ENCODE peak calls at places on chromosomes 4 and X, in eight cellular contexts. E is GM23338, Y is HCT116, S is GM23248, Q is PC-3, B is Karpas-422, P is SK-N-SH, W is OCI-LY7. Z is an unnamed sample.

GRCh38 chrX:7108995-7109634 is 38.4 kb upstream of the STS start:
- DNase-seq in E (no peak), Y (no peak), S (peak; percentile 15), Q (no peak), B (peak; percentile 83), P (no peak), W (peak; percentile 59), Z (no peak)

GRCh38 chr4:145609494-145610427 is 9.4 kb upstream of the MMAA start:
- DNase-seq in E (peak; percentile 78), Y (peak; percentile 68), S (peak; percentile 78), Q (peak; percentile 90), B (peak; percentile 88), P (peak; percentile 41), W (peak; percentile 85), Z (peak; percentile 64)

GRCh38 chr4:2873329-2873728 is 29.7 kb downstream of the ADD1 start:
- DNase-seq in E (no peak), Y (no peak), S (no peak), Q (no peak), B (no peak), P (no peak), W (no peak), Z (no peak)

GRCh38 chr4:74167585-74167984 is 9.7 kb downstream of the MTHFD2L start:
- DNase-seq in E (no peak), Y (no peak), S (no peak), Q (no peak), B (no peak), P (no peak), W (no peak), Z (no peak)

GRCh38 chr4:166538491-166539005 is 665.5 kb downstream of the TLL1 start:
- DNase-seq in E (no peak), Y (no peak), S (no peak), Q (peak; percentile 22), B (no peak), P (no peak), W (no peak), Z (no peak)

GRCh38 chrX:64176876-64177275 is 28.6 kb downstream of the AMER1 start:
- DNase-seq in E (no peak), Y (no peak), S (no peak), Q (no peak), B (no peak), P (no peak), W (no peak), Z (no peak)

GRCh38 chr4:113636877-113637276 is 124.7 kb downstream of the CAMK2D start:
- DNase-seq in E (no peak), Y (no peak), S (peak; percentile 15), Q (peak; percentile 88), B (peak; percentile 90), P (no peak), W (peak; percentile 91), Z (peak; percentile 18)

GRCh38 chr4:110216079-110216478 is 17.7 kb upstream of the ELOVL6 start:
- DNase-seq in E (no peak), Y (no peak), S (peak; percentile 48), Q (peak; percentile 56), B (no peak), P (no peak), W (no peak), Z (no peak)

GRCh38 chr4:26397086-26397485 is 76.3 kb downstream of the RBPJ start:
- DNase-seq in E (no peak), Y (no peak), S (peak; percentile 4), Q (no peak), B (no peak), P (no peak), W (no peak), Z (no peak)

GRCh38 chr4:185122681-185123345 is 20.3 kb upstream of the SLC25A4 start:
- DNase-seq in E (no peak), Y (no peak), S (no peak), Q (peak; percentile 35), B (no peak), P (no peak), W (no peak), Z (peak; percentile 36)

GRCh38 chrX:85905851-85906250 is 141.5 kb downstream of the CHM start:
- DNase-seq in E (no peak), Y (no peak), S (no peak), Q (no peak), B (no peak), P (no peak), W (no peak), Z (no peak)

GRCh38 chrX:112341598-112341997 is 259.0 kb upstream of the TRPC5 start:
- DNase-seq in E (no peak), Y (no peak), S (peak; percentile 66), Q (peak; percentile 40), B (no peak), P (no peak), W (no peak), Z (no peak)

GRCh38 chrX:2389324-2389723 is 111.5 kb downstream of the DHRSX start:
- DNase-seq in E (no peak), Y (no peak), S (no peak), Q (no peak), B (no peak), P (no peak), W (no peak), Z (no peak)

GRCh38 chr4:17577660-17578481 is 873 bp downstream of the LAP3 start:
- DNase-seq in E (peak; percentile 18), Y (no peak), S (peak; percentile 73), Q (peak; percentile 19), B (peak; percentile 72), P (peak; percentile 77), W (peak; percentile 47), Z (no peak)

GRCh38 chr4:69951602-69952001 is 13.9 kb downstream of the CSN2 start:
- DNase-seq in E (no peak), Y (no peak), S (no peak), Q (no peak), B (no peak), P (no peak), W (no peak), Z (no peak)

GRCh38 chr4:71221510-71222466 is 117.0 kb upstream of the SLC4A4 start:
- DNase-seq in E (no peak), Y (no peak), S (no peak), Q (peak; percentile 25), B (no peak), P (no peak), W (no peak), Z (no peak)

GRCh38 chrX:115226929-115227328 is 7.0 kb downstream of the LRCH2 start:
- DNase-seq in E (peak; percentile 63), Y (peak; percentile 34), S (peak; percentile 23), Q (peak; percentile 66), B (peak; percentile 71), P (peak; percentile 15), W (peak; percentile 0), Z (peak; percentile 63)

GRCh38 chr4:112633477-112634235 is 3.1 kb downstream of the ZGRF1 start:
- DNase-seq in E (peak; percentile 67), Y (peak; percentile 10), S (peak; percentile 72), Q (peak; percentile 38), B (peak; percentile 78), P (peak; percentile 40), W (peak; percentile 44), Z (no peak)

GRCh38 chrX:52923781-52924241 is 26.7 kb downstream of the FAM156B start:
- DNase-seq in E (no peak), Y (no peak), S (peak; percentile 61), Q (peak; percentile 61), B (peak; percentile 90), P (no peak), W (peak; percentile 70), Z (peak; percentile 39)

GRCh38 chr4:8198906-8199593 is at the start of gene SH3TC1:
- DNase-seq in E (no peak), Y (peak; percentile 46), S (peak; percentile 97), Q (peak; percentile 87), B (peak; percentile 79), P (peak; percentile 97), W (peak; percentile 82), Z (peak; percentile 88)

GRCh38 chrX:24200133-24200532 is 50.6 kb downstream of the ZFX start:
- DNase-seq in E (no peak), Y (no peak), S (no peak), Q (no peak), B (no peak), P (no peak), W (no peak), Z (no peak)
- H2AFZ ChIP-seq in E (no peak overlapping the region), Y (no peak overlapping the region), S (no peak overlapping the region), Q (no peak overlapping the region), B (no peak overlapping the region), P (no peak overlapping the region), W (no peak overlapping the region), Z (no peak overlapping the region)

DNA sequence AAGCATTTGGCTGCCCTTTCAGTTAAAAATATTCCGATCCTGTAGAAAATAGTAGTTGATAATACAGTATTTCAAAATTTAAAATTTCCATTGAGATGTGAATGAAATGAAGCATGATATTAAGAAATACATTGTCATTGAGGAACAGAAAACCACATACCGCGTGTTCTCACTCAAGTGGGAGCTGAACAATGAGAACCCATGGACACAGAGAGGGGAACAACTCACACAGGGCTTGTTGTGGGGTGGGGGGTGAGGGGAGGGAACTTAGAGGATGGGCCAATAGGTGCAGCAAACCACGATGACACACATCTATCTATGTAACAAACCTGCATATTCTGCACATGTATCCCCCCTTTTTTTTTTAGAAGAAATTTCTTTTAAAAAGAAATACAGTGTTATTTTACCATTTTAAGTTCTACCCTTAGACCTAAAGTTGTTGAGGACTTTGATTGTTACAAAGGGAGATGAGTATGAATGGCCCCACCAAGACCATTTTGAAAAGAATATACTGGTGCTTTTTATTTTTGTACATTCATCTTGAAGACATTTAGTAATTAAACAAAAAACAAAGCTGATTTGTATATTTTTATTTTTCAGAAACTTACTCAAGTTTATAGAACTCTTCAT is 52.0 kb upstream of the IL13RA1 start:
- DNase-seq in E (no peak), Y (no peak), S (no peak), Q (no peak), B (no peak), P (no peak), W (no peak), Z (no peak)
- H3K9me2 ChIP-seq in E (no peaks in the 10 kb centered on the region), Y (no peaks in the 10 kb centered on the region), S (no peaks in the 10 kb centered on the region), Q (no peaks in the 10 kb centered on the region), B (no peaks in the 10 kb centered on the region), P (no peaks in the 10 kb centered on the region), W (no peaks in the 10 kb centered on the region), Z (no peaks in the 10 kb centered on the region)

DNA sequence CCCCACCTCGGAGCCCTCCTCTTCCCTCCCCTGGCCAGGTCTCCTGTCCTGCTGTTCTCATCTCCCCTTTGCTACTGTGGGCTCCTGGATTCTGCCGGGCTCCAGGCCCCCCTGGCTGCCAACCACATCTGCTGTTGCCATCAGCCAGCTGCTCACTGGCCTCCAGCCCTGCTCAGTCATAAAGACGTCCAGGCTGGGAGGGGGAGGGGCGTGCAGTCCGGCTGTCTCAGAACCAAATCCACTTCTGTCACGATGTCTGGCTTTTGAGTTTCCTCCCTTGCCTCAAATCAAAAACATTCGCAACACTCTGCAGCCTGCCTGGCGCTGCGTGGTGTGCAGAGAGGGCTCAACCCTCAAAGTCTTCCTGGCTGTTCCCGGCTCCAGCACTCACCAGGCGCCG is 7.1 kb downstream of the RASL11B start:
- DNase-seq in E (no peak), Y (no peak), S (peak; percentile 63), Q (no peak), B (no peak), P (peak; percentile 88), W (no peak), Z (no peak)
- H2AFZ ChIP-seq in E (no peak overlapping the region), Y (no peak overlapping the region), S (no peak overlapping the region), Q (no peak overlapping the region), B (no peak overlapping the region), P (no peak overlapping the region), W (no peak overlapping the region), Z (no peak overlapping the region)

GRCh38 chr4:79087091-79087490 is 147.9 kb upstream of the PAQR3 start:
- DNase-seq in E (no peak), Y (no peak), S (no peak), Q (no peak), B (no peak), P (no peak), W (no peak), Z (no peak)

GRCh38 chr4:79083406-79084010 is 144.3 kb upstream of the PAQR3 start:
- DNase-seq in E (peak; percentile 65), Y (no peak), S (no peak), Q (no peak), B (no peak), P (no peak), W (no peak), Z (no peak)

GRCh38 chr4:79088991-79089705 is 149.9 kb upstream of the PAQR3 start:
- DNase-seq in E (no peak), Y (no peak), S (no peak), Q (no peak), B (no peak), P (no peak), W (no peak), Z (no peak)
- H3K9me2 ChIP-seq in E (no peaks in the 10 kb centered on the region), Y (no peaks in the 10 kb centered on the region), S (no peaks in the 10 kb centered on the region), Q (no peaks in the 10 kb centered on the region), B (no peaks in the 10 kb centered on the region), P (no peaks in the 10 kb centered on the region), W (no peaks in the 10 kb centered on the region), Z (no peaks in the 10 kb centered on the region)

Z was measured in PC-9.